ENCODE peak calls at places on chromosomes 16 and 17, in six cellular contexts. A is HuH-7, F is heart right ventricle, M is Caki2, C is frontal cortex, P is erythroblast. L is an unnamed sample.

GRCh38 chr17:74230896-74231295 is 17.5 kb downstream of the TTYH2 start:
- DNase-seq in A (no peak), F (no peak), M (no peak), C (no peak), P (no peak), L (no peak)

GRCh38 chr16:9123871-9124270 is 32.4 kb downstream of the HAPSTR1 start:
- DNase-seq in A (no peak), F (no peak), M (peak; percentile 71), C (no peak), P (no peak), L (peak; percentile 82)

GRCh38 chr16:5108505-5109158 is 11.0 kb upstream of the EEF2KMT start:
- DNase-seq in A (no peak), F (no peak), M (no peak), C (no peak), P (no peak), L (no peak)

GRCh38 chr16:30485818-30486436 is 13.4 kb downstream of the ITGAL start:
- DNase-seq in A (no peak), F (no peak), M (no peak), C (no peak), P (no peak), L (no peak)

GRCh38 chr16:27291106-27291505 is 22.5 kb upstream of the NSMCE1 start:
- DNase-seq in A (no peak), F (no peak), M (no peak), C (no peak), P (no peak), L (no peak)

GRCh38 chr16:67708368-67708771 is 10.7 kb downstream of the GFOD2 start:
- DNase-seq in A (no peak), F (no peak), M (no peak), C (no peak), P (no peak), L (peak; percentile 56)

GRCh38 chr17:78973792-78974520 is 5.8 kb downstream of the LGALS3BP start:
- DNase-seq in A (no peak), F (no peak), M (no peak), C (peak; percentile 21), P (no peak), L (no peak)

GRCh38 chr17:40134184-40134583 is 6.2 kb upstream of the CASC3 start:
- DNase-seq in A (no peak), F (no peak), M (no peak), C (no peak), P (no peak), L (no peak)

GRCh38 chr17:11486726-11487310 is 111.5 kb upstream of the DNAH9 start:
- DNase-seq in A (no peak), F (no peak), M (no peak), C (no peak), P (no peak), L (no peak)

L was measured in PC-3.